ENCODE peak calls at places on chromosomes 5 and 9, in eight cellular contexts. One of them, this sample, is unnamed.

GRCh38 chr5:142697356-142697807 is 11.5 kb upstream of the FGF1 start:
- DNase-seq in psoas muscle: peak
- DNase-seq in NCI-H1105: no peak
- DNase-seq in T-helper 9 cell: no peak
- DNase-seq in ELR: no peak
- DNase-seq in activated CD8-positive, alpha-beta memory T cell treated with anti-CD3 and anti-CD28 coated beads, Interleukin-2, amount 10 ng/mL, durations not matched to agents 7 days and 5 days: no peak
- DNase-seq in NCI-H1048: no peak
- DNase-seq in ureter: no peak
- DNase-seq in this sample: no peak

GRCh38 chr9:72280913-72281500 is 84.0 kb downstream of the ZFAND5 start:
- DNase-seq in T-helper 9 cell: peak
- DNase-seq in psoas muscle: peak
- DNase-seq in ELR: peak
- DNase-seq in ureter: peak
- DNase-seq in NCI-H1048: peak
- DNase-seq in activated CD8-positive, alpha-beta memory T cell treated with anti-CD3 and anti-CD28 coated beads, Interleukin-2, amount 10 ng/mL, durations not matched to agents 7 days and 5 days: peak
- DNase-seq in NCI-H1105: peak
- DNase-seq in this sample: peak

GRCh38 chr5:129906177-129906887 is 2.1 kb downstream of the CHSY3 start:
- DNase-seq in activated CD8-positive, alpha-beta memory T cell treated with anti-CD3 and anti-CD28 coated beads, Interleukin-2, amount 10 ng/mL, durations not matched to agents 7 days and 5 days: no peak
- DNase-seq in ELR: peak
- DNase-seq in T-helper 9 cell: no peak
- DNase-seq in ureter: no peak
- DNase-seq in NCI-H1105: no peak
- DNase-seq in NCI-H1048: no peak
- DNase-seq in psoas muscle: no peak
- DNase-seq in this sample: no peak

GRCh38 chr5:40627708-40628107 is 52.0 kb upstream of the PTGER4 start:
- DNase-seq in T-helper 9 cell: no peak
- DNase-seq in NCI-H1105: no peak
- DNase-seq in ELR: no peak
- DNase-seq in ureter: no peak
- DNase-seq in psoas muscle: no peak
- DNase-seq in activated CD8-positive, alpha-beta memory T cell treated with anti-CD3 and anti-CD28 coated beads, Interleukin-2, amount 10 ng/mL, durations not matched to agents 7 days and 5 days: no peak
- DNase-seq in NCI-H1048: no peak
- DNase-seq in this sample: no peak

GRCh38 chr5:41009228-41009627 is 61.9 kb downstream of the MROH2B start:
- DNase-seq in ELR: peak
- DNase-seq in NCI-H1105: no peak
- DNase-seq in psoas muscle: no peak
- DNase-seq in NCI-H1048: no peak
- DNase-seq in ureter: no peak
- DNase-seq in T-helper 9 cell: no peak
- DNase-seq in activated CD8-positive, alpha-beta memory T cell treated with anti-CD3 and anti-CD28 coated beads, Interleukin-2, amount 10 ng/mL, durations not matched to agents 7 days and 5 days: no peak
- DNase-seq in this sample: no peak

GRCh38 chr9:110578575-110578895 is 1.0 kb downstream of the SVEP1 start:
- DNase-seq in T-helper 9 cell: no peak
- DNase-seq in ureter: no peak
- DNase-seq in NCI-H1105: no peak
- DNase-seq in NCI-H1048: no peak
- DNase-seq in activated CD8-positive, alpha-beta memory T cell treated with anti-CD3 and anti-CD28 coated beads, Interleukin-2, amount 10 ng/mL, durations not matched to agents 7 days and 5 days: no peak
- DNase-seq in ELR: peak
- DNase-seq in psoas muscle: no peak
- DNase-seq in this sample: no peak

GRCh38 chr9:106769331-106769730 is 93.6 kb upstream of the ZNF462 start:
- DNase-seq in psoas muscle: no peak
- DNase-seq in NCI-H1048: no peak
- DNase-seq in activated CD8-positive, alpha-beta memory T cell treated with anti-CD3 and anti-CD28 coated beads, Interleukin-2, amount 10 ng/mL, durations not matched to agents 7 days and 5 days: no peak
- DNase-seq in T-helper 9 cell: no peak
- DNase-seq in NCI-H1105: no peak
- DNase-seq in ureter: no peak
- DNase-seq in ELR: no peak
- DNase-seq in this sample: no peak

GRCh38 chr9:71692337-71692736 is 76.0 kb downstream of the CEMIP2 start:
- DNase-seq in T-helper 9 cell: no peak
- DNase-seq in ELR: no peak
- DNase-seq in psoas muscle: no peak
- DNase-seq in activated CD8-positive, alpha-beta memory T cell treated with anti-CD3 and anti-CD28 coated beads, Interleukin-2, amount 10 ng/mL, durations not matched to agents 7 days and 5 days: no peak
- DNase-seq in NCI-H1105: peak
- DNase-seq in NCI-H1048: no peak
- DNase-seq in ureter: no peak
- DNase-seq in this sample: peak